ENCODE peak calls at places on chromosomes 6 and 20, in six cellular contexts. K, A, E, Y, N and C are unnamed samples. For H3K4me1, the result is how much of the 10 kb centered on the place peaks cover.

GRCh38 chr6:107744927-107745326 is 79.2 kb downstream of the SCML4 start:
- DNase-seq in K (no peak), A (no peak), E (no peak), Y (no peak), N (no peak), C (no peak)

GRCh38 chr6:79574636-79575035 is 37.4 kb upstream of the LCA5 start:
- DNase-seq in K (no peak), A (no peak), E (no peak), Y (no peak), N (no peak), C (no peak)

GRCh38 chr6:133101790-133102189 is 139.4 kb upstream of the EYA4 start:
- DNase-seq in K (no peak), A (no peak), E (no peak), Y (no peak), N (no peak), C (no peak)

GRCh38 chr6:139764498-139764986 is 390.1 kb upstream of the CITED2 start:
- DNase-seq in K (no peak), A (no peak), E (no peak), Y (peak), N (peak), C (no peak)

GRCh38 chr20:47792021-47792618 is 6.8 kb upstream of the SULF2 start:
- DNase-seq in K (peak), A (peak), E (peak), Y (peak), N (peak), C (peak)

GRCh38 chr6:456358-456857 is 64.9 kb downstream of the IRF4 start:
- DNase-seq in K (no peak), A (no peak), E (no peak), Y (no peak), N (no peak), C (no peak)

GRCh38 chr6:154487367-154488275 is 22.9 kb downstream of the CNKSR3 start:
- DNase-seq in K (no peak), A (no peak), E (no peak), Y (no peak), N (no peak), C (no peak)

GRCh38 chr6:149211046-149211571 is 106.4 kb upstream of the TAB2 start:
- DNase-seq in K (no peak), A (no peak), E (no peak), Y (no peak), N (no peak), C (no peak)

GRCh38 chr20:58072695-58073671 is 155.5 kb downstream of the ANKRD60 start:
- DNase-seq in K (no peak), A (no peak), E (peak), Y (no peak), N (no peak), C (no peak)

GRCh38 chr20:23227976-23228375 is 122.6 kb upstream of the NXT1 start:
- DNase-seq in K (no peak), A (no peak), E (no peak), Y (no peak), N (no peak), C (no peak)

GRCh38 chr6:106300944-106301343 is 24.6 kb downstream of the ATG5 start:
- DNase-seq in K (no peak), A (no peak), E (no peak), Y (peak), N (no peak), C (no peak)

GRCh38 chr6:159390384-159390783 is 221.2 kb downstream of the FNDC1 start:
- DNase-seq in K (no peak), A (no peak), E (no peak), Y (no peak), N (no peak), C (peak)

GRCh38 chr20:50416930-50417329 is 93.3 kb upstream of the PTPN1 start:
- DNase-seq in K (no peak), A (no peak), E (no peak), Y (no peak), N (no peak), C (no peak)

GRCh38 chr6:122803056-122803695 is 14.1 kb downstream of the SMPDL3A start:
- DNase-seq in K (no peak), A (no peak), E (no peak), Y (no peak), N (no peak), C (no peak)

GRCh38 chr6:122808121-122808885 is 19.2 kb downstream of the SMPDL3A start:
- DNase-seq in K (no peak), A (no peak), E (no peak), Y (no peak), N (no peak), C (no peak)

GRCh38 chr6:122809001-122809400 is 19.9 kb downstream of the SMPDL3A start:
- DNase-seq in K (no peak), A (no peak), E (no peak), Y (no peak), N (no peak), C (no peak)

GRCh38 chr6:122804962-122805499 is 16.0 kb downstream of the SMPDL3A start:
- DNase-seq in K (no peak), A (no peak), E (no peak), Y (no peak), N (no peak), C (no peak)

GRCh38 chr6:122806290-122806689 is 17.2 kb downstream of the SMPDL3A start:
- DNase-seq in K (no peak), A (no peak), E (no peak), Y (no peak), N (no peak), C (no peak)
- H3K27ac ChIP-seq in K (no peak), A (no peak), E (no peak), Y (no peak), N (no peak), C (no peak)

GRCh38 chr6:32847004-32847403 is 3.2 kb upstream of the PSMB8 start:
- DNase-seq in K (no peak), A (no peak), E (no peak), Y (no peak), N (no peak), C (no peak)

GRCh38 chr6:32851025-32851424 is 2.5 kb downstream of the TAP1 start:
- DNase-seq in K (no peak), A (no peak), E (no peak), Y (no peak), N (no peak), C (no peak)

GRCh38 chr6:32847795-32848194 is 3.9 kb upstream of the PSMB8 start:
- DNase-seq in K (no peak), A (peak), E (no peak), Y (no peak), N (no peak), C (no peak)

GRCh38 chr6:32852018-32852843 is 1.3 kb downstream of the TAP1 start:
- DNase-seq in K (peak), A (peak), E (no peak), Y (peak), N (peak), C (peak)

GRCh38 chr6:32849126-32849525 is 4.4 kb downstream of the TAP1 start:
- DNase-seq in K (no peak), A (no peak), E (no peak), Y (no peak), N (no peak), C (no peak)
- H3K4me1 ChIP-seq in K (under half), A (under half), E (under half), Y (under half), N (half or more), C (under half)

GRCh38 chr6:7881765-7882500 is 28.7 kb downstream of the TXNDC5 start:
- DNase-seq in K (no peak), A (no peak), E (no peak), Y (no peak), N (no peak), C (no peak)
- H3K27ac ChIP-seq in K (no peak), A (no peak), E (peak), Y (no peak), N (no peak), C (no peak)

GRCh38 chr6:99547526-99547925 is 20.9 kb downstream of the CCNC start:
- DNase-seq in K (no peak), A (no peak), E (no peak), Y (no peak), N (no peak), C (no peak)

GRCh38 chr6:99543968-99544367 is 24.5 kb downstream of the CCNC start:
- DNase-seq in K (no peak), A (no peak), E (no peak), Y (no peak), N (no peak), C (no peak)

GRCh38 chr6:99548706-99549105 is 19.8 kb downstream of the CCNC start:
- DNase-seq in K (no peak), A (no peak), E (no peak), Y (no peak), N (no peak), C (no peak)

GRCh38 chr6:99550046-99550445 is 18.4 kb downstream of the CCNC start:
- DNase-seq in K (no peak), A (no peak), E (no peak), Y (no peak), N (no peak), C (no peak)

GRCh38 chr6:99545442-99545841 is 23.0 kb downstream of the CCNC start:
- DNase-seq in K (no peak), A (no peak), E (no peak), Y (no peak), N (no peak), C (no peak)
- H3K4me1 ChIP-seq in K (under half), A (under half), E (under half), Y (under half), N (under half), C (under half)

DNA sequence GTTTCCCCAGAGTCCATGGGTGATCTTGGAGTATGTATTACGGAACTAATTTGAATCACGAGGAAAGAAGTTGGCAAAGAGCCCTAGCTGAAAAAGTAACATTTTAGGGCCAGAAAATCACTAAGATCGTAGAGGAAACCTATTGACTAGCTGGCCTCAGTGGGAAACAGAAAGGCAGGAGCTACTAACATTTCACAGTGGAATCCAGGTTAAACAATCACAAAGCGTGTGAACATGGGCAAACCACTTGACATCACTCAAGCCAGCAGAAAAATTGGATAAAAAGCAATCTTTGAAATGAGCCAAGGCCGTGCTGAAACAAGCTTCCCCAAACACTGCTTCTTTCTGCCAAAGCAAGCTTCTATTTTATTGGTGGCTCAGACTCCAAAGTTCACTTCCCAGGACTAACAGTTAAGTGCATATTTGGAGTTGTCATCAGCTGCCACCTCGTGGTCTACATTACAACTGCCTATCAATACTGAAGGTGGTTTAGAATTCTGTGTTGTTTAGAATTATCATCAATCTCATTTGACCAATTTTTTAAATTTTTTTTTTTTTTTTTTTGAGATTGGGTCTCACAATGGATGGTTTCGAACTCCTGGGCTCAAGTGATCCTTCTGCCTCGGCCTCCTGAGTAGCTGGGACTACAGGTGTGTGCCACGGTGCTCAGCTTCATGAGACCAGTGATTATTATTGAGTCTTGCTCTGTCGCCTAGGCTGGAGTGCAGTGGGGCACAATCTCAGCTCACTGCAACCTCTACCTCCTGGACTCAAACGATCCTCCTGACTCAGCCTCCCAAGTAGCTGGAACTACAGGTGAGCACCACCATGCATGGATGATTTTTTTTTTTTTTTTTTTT is 10.6 kb downstream of the RPS10 start:
- DNase-seq in K (peak), A (peak), E (peak), Y (peak), N (peak), C (peak)
- H3K27ac ChIP-seq in K (peak), A (peak), E (no peak), Y (peak), N (peak), C (no peak)

GRCh38 chr20:63252157-63252780 is 2.0 kb downstream of the NKAIN4 start:
- DNase-seq in K (no peak), A (no peak), E (no peak), Y (no peak), N (no peak), C (no peak)
- H3K4me1 ChIP-seq in K (under half), A (under half), E (under half), Y (under half), N (under half), C (under half)

GRCh38 chr6:44022296-44022661 is 105.0 kb downstream of the MRPL14 start:
- DNase-seq in K (no peak), A (peak), E (no peak), Y (no peak), N (no peak), C (no peak)
- H3K27ac ChIP-seq in K (peak), A (no peak), E (no peak), Y (no peak), N (no peak), C (no peak)